ENCODE peak calls at places on chromosomes 6 and 20, in four cellular contexts. Z is AG09309, C is NCI-H2029 treated with DMSO at 0.1 percent for 48 hours, L is T-helper 17 cell. A is an unnamed sample.

GRCh38 chr6:35573495-35574110 is 60.9 kb upstream of the TULP1 start:
- DNase-seq in C (no peak), L (no peak), Z (no peak), A (no peak)

GRCh38 chr6:165060636-165061190 is 248.7 kb downstream of the C6orf118 start:
- DNase-seq in C (no peak), L (no peak), Z (peak), A (no peak)

GRCh38 chr6:133548409-133548808 is 307.3 kb downstream of the EYA4 start:
- DNase-seq in Z (peak), C (no peak), L (no peak), A (no peak)

GRCh38 chr6:9948600-9949138 is 466.2 kb downstream of the TFAP2A start:
- DNase-seq in C (no peak), L (no peak), Z (no peak), A (no peak)

GRCh38 chr6:167893416-167893815 is 66.7 kb downstream of the AFDN start:
- DNase-seq in C (no peak), L (no peak), Z (no peak), A (no peak)

GRCh38 chr6:116931456-116931855 is 54.4 kb downstream of the RFX6 start:
- DNase-seq in C (no peak), Z (no peak), L (no peak), A (no peak)

GRCh38 chr6:108748959-108749358 is 99.3 kb upstream of the ARMC2 start:
- DNase-seq in L (no peak), Z (no peak), C (no peak), A (no peak)

GRCh38 chr6:169292340-169293124 is 38.9 kb upstream of the THBS2 start:
- DNase-seq in C (no peak), Z (peak), L (no peak), A (no peak)

GRCh38 chr6:13992417-13993055 is 67.8 kb downstream of the RNF182 start:
- DNase-seq in L (no peak), Z (no peak), C (no peak), A (no peak)

GRCh38 chr6:154410619-154411044 is 54.0 kb upstream of the IPCEF1 start:
- DNase-seq in L (no peak), Z (peak), C (peak), A (no peak)

GRCh38 chr20:7383218-7383617 is 557.0 kb downstream of the HAO1 start:
- DNase-seq in C (peak), L (no peak), Z (no peak), A (no peak)

GRCh38 chr20:34663213-34663943 is 13.5 kb downstream of the PIGU start:
- DNase-seq in L (no peak), C (no peak), Z (peak), A (no peak)

GRCh38 chr20:4090756-4091331 is 75.5 kb upstream of the RNF24 start:
- DNase-seq in C (no peak), Z (peak), L (no peak), A (no peak)

GRCh38 chr20:64077094-64077493 is 2.2 kb downstream of the RGS19 start:
- DNase-seq in L (no peak), C (no peak), Z (no peak), A (no peak)

GRCh38 chr6:100897671-100898070 is 16.5 kb upstream of the ASCC3 start:
- DNase-seq in Z (no peak), L (no peak), C (no peak), A (no peak)

GRCh38 chr20:36527331-36528125 is 13.8 kb upstream of the MYL9 start:
- DNase-seq in C (no peak), Z (no peak), L (no peak), A (no peak)

GRCh38 chr6:163539101-163539762 is 124.7 kb downstream of the QKI start:
- DNase-seq in Z (no peak), L (no peak), C (no peak), A (no peak)

GRCh38 chr6:116476021-116476678 is 15.0 kb downstream of the CALHM6 start:
- DNase-seq in Z (no peak), C (no peak), L (no peak), A (no peak)

A was measured in effector CD4-positive, alpha-beta T cell.